ENCODE peak calls at places on chromosome 9, in eight cellular contexts. P, F, M, B, A, O, N and W are unnamed samples.

GRCh38 chr9:130627051-130627450 is 37.3 kb upstream of the PRDM12 start:
- DNase-seq in A (no peak), O (peak; percentile 30), N (no peak), M (no peak), F (no peak), P (no peak), B (no peak), W (no peak)

GRCh38 chr9:17594961-17595360 is 16.1 kb downstream of the SH3GL2 start:
- DNase-seq in B (no peak), M (no peak), P (no peak), N (no peak), A (no peak), O (no peak), F (no peak), W (no peak)

GRCh38 chr9:81490605-81491331 is 198.6 kb downstream of the TLE1 start:
- DNase-seq in B (no peak), F (no peak), M (no peak), A (no peak), N (no peak), P (peak; percentile 49), O (no peak), W (no peak)

GRCh38 chr9:126461029-126461428 is 134.4 kb downstream of the MVB12B start:
- DNase-seq in M (no peak), B (no peak), P (no peak), F (no peak), N (no peak), A (no peak), O (peak; percentile 37), W (no peak)

GRCh38 chr9:105608685-105609598 is 51.0 kb downstream of the FKTN start:
- DNase-seq in M (no peak), O (no peak), B (peak; percentile 6), N (no peak), A (no peak), F (no peak), P (peak; percentile 7), W (no peak)

GRCh38 chr9:122168356-122168755 is 8.6 kb downstream of the MORN5 start:
- DNase-seq in A (no peak), M (no peak), B (no peak), P (no peak), N (no peak), F (no peak), O (no peak), W (no peak)

GRCh38 chr9:134642385-134643181 is 980 bp downstream of the COL5A1 start:
- DNase-seq in F (peak; percentile 41), M (no peak), A (no peak), B (peak; percentile 58), O (peak; percentile 63), N (peak; percentile 14), P (peak; percentile 44), W (no peak)

GRCh38 chr9:18438300-18438925 is 35.5 kb upstream of the ADAMTSL1 start:
- DNase-seq in F (peak; percentile 52), N (peak; percentile 29), B (peak; percentile 51), A (no peak), O (peak; percentile 48), M (peak; percentile 3), P (no peak), W (peak; percentile 44)

GRCh38 chr9:29830815-29831214 is 2257.5 kb upstream of the C9orf72 start:
- DNase-seq in A (no peak), B (no peak), P (peak; percentile 12), F (peak; percentile 54), N (peak; percentile 31), O (no peak), M (no peak), W (no peak)

GRCh38 chr9:37453827-37454226 is 11.4 kb downstream of the ZBTB5 start:
- DNase-seq in A (no peak), F (no peak), N (no peak), B (no peak), O (no peak), M (no peak), P (no peak), W (no peak)

GRCh38 chr9:10274983-10275382 is 337.8 kb downstream of the PTPRD start:
- DNase-seq in A (no peak), F (no peak), N (no peak), M (no peak), P (no peak), O (no peak), B (no peak), W (no peak)

DNA sequence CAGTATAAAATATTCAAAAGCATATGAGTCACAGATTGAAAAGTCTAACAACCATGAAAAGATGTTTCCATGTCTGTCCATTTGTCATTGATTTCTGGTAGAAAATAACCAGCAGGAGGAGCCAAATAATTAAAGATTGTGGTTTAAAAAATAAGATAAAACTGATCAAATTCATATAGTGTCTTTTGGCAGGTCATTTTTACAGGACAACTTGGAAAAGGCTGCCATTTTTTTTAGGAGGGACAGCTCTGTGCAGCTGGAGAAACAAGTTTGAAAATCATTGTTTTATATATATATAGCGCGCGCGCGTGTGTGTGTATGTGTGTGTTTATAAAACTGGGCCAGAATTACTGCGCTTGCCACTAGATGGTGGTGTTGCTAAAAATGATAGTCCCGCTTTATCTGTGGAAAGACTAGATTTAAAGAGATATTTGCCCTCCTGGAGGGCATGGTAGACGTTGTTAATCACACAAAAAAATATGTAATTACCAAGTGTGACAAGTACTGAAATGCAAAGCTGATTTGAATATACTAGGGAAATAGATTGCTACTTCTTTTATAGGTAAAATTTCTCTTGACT is 1.3 kb upstream of the TRMO start:
- DNase-seq in B (peak; percentile 84), A (peak; percentile 57), N (peak; percentile 63), M (peak; percentile 53), F (peak; percentile 45), P (peak; percentile 49), O (peak; percentile 94), W (peak; percentile 63)
- TF ChIP-seq CTCF in B (peak; percentile 76), A (peak; percentile 61), N (peak; percentile 88), M (peak; percentile 61), F (peak; percentile 37), P (peak; percentile 93), O (peak; percentile 89), W (peak; percentile 69)

GRCh38 chr9:115170674-115171073 is 52.7 kb upstream of the TNC start:
- DNase-seq in O (no peak), P (peak; percentile 59), A (no peak), M (no peak), B (no peak), N (no peak), F (no peak), W (no peak)
- TF ChIP-seq CTCF in O (no peak), P (peak; percentile 23), A (no peak), M (no peak), B (no peak), N (no peak), F (no peak), W (no peak)

DNA sequence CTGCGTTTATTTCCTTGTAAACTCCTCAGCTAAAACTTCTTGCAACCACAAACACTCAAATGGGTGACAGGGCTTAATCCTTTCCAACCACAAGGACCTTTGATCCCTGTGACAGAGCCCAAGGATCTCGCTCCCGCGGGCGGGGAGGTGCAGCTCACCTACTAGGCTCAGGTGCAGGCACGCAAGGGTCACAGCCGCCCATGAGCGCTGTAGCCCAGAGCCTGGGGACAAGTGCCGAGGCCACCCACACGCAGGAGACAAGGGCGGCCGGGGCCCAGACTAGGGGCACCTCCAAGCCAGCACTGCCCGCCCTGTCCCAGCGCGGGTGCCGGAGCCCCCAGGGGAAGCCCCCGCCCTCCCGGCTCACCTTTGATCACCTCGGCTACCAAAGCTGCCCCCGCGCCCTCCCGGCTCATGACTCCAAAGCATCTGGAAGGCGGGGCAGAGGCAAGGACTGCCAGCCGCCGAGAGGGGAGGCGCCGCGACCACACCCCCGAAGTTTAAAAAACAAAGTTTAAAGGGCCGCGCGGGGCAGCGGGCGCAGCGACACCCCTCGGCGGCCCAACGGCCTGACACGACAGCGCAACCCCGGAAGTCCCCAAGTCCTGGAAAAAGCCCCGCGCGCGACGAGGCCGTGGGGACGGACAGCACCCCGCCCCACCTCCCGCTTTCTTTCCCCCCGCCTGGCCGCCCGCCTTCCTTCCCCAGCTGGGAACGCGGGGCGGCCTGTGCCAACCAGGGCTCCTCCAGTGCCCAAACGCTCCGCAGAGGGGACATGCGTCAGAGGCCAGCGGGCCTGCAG is 53.0 kb downstream of the CDC14B start:
- DNase-seq in P (no peak), N (peak; percentile 47), O (peak; percentile 94), F (peak; percentile 86), A (peak; percentile 82), B (peak; percentile 81), M (peak; percentile 22), W (peak; percentile 64)
- TF ChIP-seq CTCF in P (peak; percentile 65), N (peak; percentile 68), O (peak; percentile 77), F (peak; percentile 27), A (peak; percentile 37), B (peak; percentile 59), M (peak; percentile 68), W (peak; percentile 50)

GRCh38 chr9:84668204-84669007 is 1.1 kb upstream of the NTRK2 start:
- DNase-seq in A (peak; percentile 68), F (peak; percentile 84), N (peak; percentile 82), P (peak; percentile 51), M (no peak), O (peak; percentile 56), B (peak; percentile 51), W (peak; percentile 68)
- TF ChIP-seq CTCF in A (peak; percentile 55), F (peak; percentile 58), N (peak; percentile 78), P (peak; percentile 94), M (peak; percentile 38), O (peak; percentile 42), B (peak; percentile 59), W (peak; percentile 58)

GRCh38 chr9:112921549-112921948 is 30.9 kb upstream of the SLC46A2 start:
- DNase-seq in F (no peak), O (no peak), B (no peak), P (no peak), M (no peak), N (no peak), A (no peak), W (no peak)

GRCh38 chr9:112925058-112925641 is 34.5 kb upstream of the SLC46A2 start:
- DNase-seq in M (no peak), B (no peak), A (no peak), P (no peak), N (peak; percentile 28), F (no peak), O (peak; percentile 60), W (no peak)
- TF ChIP-seq CTCF in M (peak; percentile 34), B (peak; percentile 45), A (no peak), P (peak; percentile 63), N (peak; percentile 67), F (no peak), O (peak; percentile 57), W (no peak)

GRCh38 chr9:75483636-75484035 is 395.3 kb downstream of the OSTF1 start:
- DNase-seq in O (no peak), F (no peak), B (no peak), M (no peak), P (peak; percentile 1), N (no peak), A (no peak), W (no peak)

GRCh38 chr9:75488082-75488713 is 399.9 kb downstream of the OSTF1 start:
- DNase-seq in F (no peak), O (peak; percentile 53), N (no peak), A (no peak), M (no peak), B (no peak), P (no peak), W (no peak)

DNA sequence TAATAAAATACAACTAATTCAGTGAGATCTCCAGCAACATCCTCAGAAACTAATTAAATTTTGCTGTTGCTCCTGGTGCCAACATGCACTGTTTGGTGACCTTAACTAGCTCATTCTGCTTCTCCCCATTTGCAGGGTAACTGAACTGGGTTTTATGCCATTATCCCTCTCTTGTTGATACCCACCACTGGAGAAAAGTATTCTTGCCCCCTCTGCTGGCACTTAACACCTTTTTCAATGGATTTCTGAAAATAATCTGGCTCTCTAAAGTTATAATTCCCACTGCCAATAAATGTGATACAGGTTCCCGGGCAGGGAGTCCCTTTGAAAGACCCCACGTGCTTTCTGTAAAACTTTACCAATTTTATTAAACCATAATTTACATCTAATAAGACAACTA is 394.3 kb downstream of the OSTF1 start:
- DNase-seq in B (no peak), F (no peak), M (no peak), P (no peak), A (no peak), N (no peak), O (no peak), W (no peak)
- TF ChIP-seq CTCF in B (no peak), F (no peak), M (no peak), P (no peak), A (no peak), N (no peak), O (no peak), W (no peak)